ENCODE peak calls at places on chromosomes 4 and X, in five cellular contexts. One of them, this sample, is unnamed.
A peak's percentile ranks its signal among the peaks of the same experiment; 100 is the strongest.

GRCh38 chr4:78747328-78747946 is 28.7 kb upstream of the BMP2K start:
- DNase-seq in thyroid gland: no peak
- DNase-seq in ovary: no peak
- DNase-seq in A549: no peak
- DNase-seq in spleen: no peak
- DNase-seq in this sample: no peak

GRCh38 chr4:109506890-109507289 is 53.2 kb upstream of the MCUB start:
- DNase-seq in thyroid gland: no peak
- DNase-seq in ovary: no peak
- DNase-seq in A549: no peak
- DNase-seq in spleen: no peak
- DNase-seq in this sample: no peak

GRCh38 chr4:145302725-145303124 is 122.3 kb upstream of the OTUD4 start:
- DNase-seq in thyroid gland: no peak
- DNase-seq in ovary: no peak
- DNase-seq in A549: no peak
- DNase-seq in spleen: no peak
- DNase-seq in this sample: no peak

GRCh38 chrX:35115205-35115604 is 172.6 kb downstream of the FAM47B start:
- DNase-seq in thyroid gland: no peak
- DNase-seq in ovary: no peak
- DNase-seq in A549: no peak
- DNase-seq in spleen: no peak
- DNase-seq in this sample: no peak

GRCh38 chr4:160233141-160233540 is 1130.3 kb downstream of the RAPGEF2 start:
- DNase-seq in thyroid gland: no peak
- DNase-seq in ovary: no peak
- DNase-seq in A549: no peak
- DNase-seq in spleen: no peak
- DNase-seq in this sample: no peak

GRCh38 chr4:180855184-180855583 is 1388.0 kb upstream of the TENM3 start:
- DNase-seq in thyroid gland: no peak
- DNase-seq in ovary: no peak
- DNase-seq in A549: no peak
- DNase-seq in spleen: no peak
- DNase-seq in this sample: no peak

GRCh38 chr4:159455675-159456235 is 352.9 kb downstream of the RAPGEF2 start:
- DNase-seq in thyroid gland: peak; percentile 10
- DNase-seq in ovary: no peak
- DNase-seq in A549: peak; percentile 51
- DNase-seq in spleen: no peak
- DNase-seq in this sample: no peak

GRCh38 chrX:133254666-133255065 is 36.5 kb upstream of the TFDP3 start:
- DNase-seq in thyroid gland: no peak
- DNase-seq in ovary: no peak
- DNase-seq in A549: no peak
- DNase-seq in spleen: no peak
- DNase-seq in this sample: no peak

GRCh38 chr4:92968556-92968955 is 664.8 kb downstream of the GRID2 start:
- DNase-seq in thyroid gland: no peak
- DNase-seq in ovary: no peak
- DNase-seq in A549: no peak
- DNase-seq in spleen: no peak
- DNase-seq in this sample: no peak

GRCh38 chr4:35516102-35516501 is 728.2 kb downstream of the ARAP2 start:
- DNase-seq in thyroid gland: no peak
- DNase-seq in ovary: no peak
- DNase-seq in A549: no peak
- DNase-seq in spleen: no peak
- DNase-seq in this sample: no peak
- TF ChIP-seq POLR2A in thyroid gland: no peak
- TF ChIP-seq POLR2A in ovary: no peak
- TF ChIP-seq POLR2A in A549: no peak
- TF ChIP-seq POLR2A in spleen: no peak
- TF ChIP-seq POLR2A in this sample: no peak

GRCh38 chrX:140712413-140713173 is 3.0 kb downstream of the LINC00632 start:
- DNase-seq in thyroid gland: peak; percentile 47
- DNase-seq in ovary: peak; percentile 35
- DNase-seq in A549: peak; percentile 22
- DNase-seq in spleen: no peak
- DNase-seq in this sample: peak; percentile 38
- H3K27ac ChIP-seq in thyroid gland: no peak overlapping the region
- H3K27ac ChIP-seq in ovary: no peak overlapping the region
- H3K27ac ChIP-seq in A549: no peak overlapping the region
- H3K27ac ChIP-seq in spleen: no peak overlapping the region
- H3K27ac ChIP-seq in this sample: no peak overlapping the region

GRCh38 chr4:174418640-174419039 is 103.6 kb downstream of the HPGD start:
- DNase-seq in thyroid gland: no peak
- DNase-seq in ovary: no peak
- DNase-seq in A549: no peak
- DNase-seq in spleen: no peak
- DNase-seq in this sample: no peak

GRCh38 chr4:174423257-174423944 is 98.9 kb downstream of the HPGD start:
- DNase-seq in thyroid gland: no peak
- DNase-seq in ovary: no peak
- DNase-seq in A549: peak; percentile 86
- DNase-seq in spleen: no peak
- DNase-seq in this sample: peak; percentile 54

GRCh38 chr4:174425669-174426068 is 96.6 kb downstream of the HPGD start:
- DNase-seq in thyroid gland: no peak
- DNase-seq in ovary: no peak
- DNase-seq in A549: no peak
- DNase-seq in spleen: no peak
- DNase-seq in this sample: no peak

GRCh38 chr4:174420317-174420716 is 102.0 kb downstream of the HPGD start:
- DNase-seq in thyroid gland: no peak
- DNase-seq in ovary: no peak
- DNase-seq in A549: no peak
- DNase-seq in spleen: no peak
- DNase-seq in this sample: no peak

GRCh38 chr4:174422893-174423256 is 99.4 kb downstream of the HPGD start:
- DNase-seq in thyroid gland: no peak
- DNase-seq in ovary: no peak
- DNase-seq in A549: no peak
- DNase-seq in spleen: no peak
- DNase-seq in this sample: no peak
- H3K4me1 ChIP-seq in thyroid gland: no peaks in the 10 kb centered on the region
- H3K4me1 ChIP-seq in ovary: no peaks in the 10 kb centered on the region
- H3K4me1 ChIP-seq in A549: peaks cover 45% of the 10 kb centered on the region
- H3K4me1 ChIP-seq in spleen: peaks cover 12% of the 10 kb centered on the region
- H3K4me1 ChIP-seq in this sample: peaks cover 12% of the 10 kb centered on the region

GRCh38 chrX:150326843-150327242 is 36.3 kb upstream of the MAMLD1 start:
- DNase-seq in thyroid gland: no peak
- DNase-seq in ovary: no peak
- DNase-seq in A549: no peak
- DNase-seq in spleen: no peak
- DNase-seq in this sample: no peak

GRCh38 chrX:150324035-150324728 is 38.9 kb upstream of the MAMLD1 start:
- DNase-seq in thyroid gland: no peak
- DNase-seq in ovary: no peak
- DNase-seq in A549: peak; percentile 44
- DNase-seq in spleen: no peak
- DNase-seq in this sample: no peak

GRCh38 chrX:150324919-150325318 is 38.2 kb upstream of the MAMLD1 start:
- DNase-seq in thyroid gland: no peak
- DNase-seq in ovary: no peak
- DNase-seq in A549: no peak
- DNase-seq in spleen: no peak
- DNase-seq in this sample: no peak

GRCh38 chrX:150323020-150323419 is 40.1 kb upstream of the MAMLD1 start:
- DNase-seq in thyroid gland: no peak
- DNase-seq in ovary: no peak
- DNase-seq in A549: no peak
- DNase-seq in spleen: no peak
- DNase-seq in this sample: no peak
- TF ChIP-seq POLR2A in thyroid gland: no peak
- TF ChIP-seq POLR2A in ovary: no peak
- TF ChIP-seq POLR2A in A549: no peak
- TF ChIP-seq POLR2A in spleen: no peak
- TF ChIP-seq POLR2A in this sample: no peak

DNA sequence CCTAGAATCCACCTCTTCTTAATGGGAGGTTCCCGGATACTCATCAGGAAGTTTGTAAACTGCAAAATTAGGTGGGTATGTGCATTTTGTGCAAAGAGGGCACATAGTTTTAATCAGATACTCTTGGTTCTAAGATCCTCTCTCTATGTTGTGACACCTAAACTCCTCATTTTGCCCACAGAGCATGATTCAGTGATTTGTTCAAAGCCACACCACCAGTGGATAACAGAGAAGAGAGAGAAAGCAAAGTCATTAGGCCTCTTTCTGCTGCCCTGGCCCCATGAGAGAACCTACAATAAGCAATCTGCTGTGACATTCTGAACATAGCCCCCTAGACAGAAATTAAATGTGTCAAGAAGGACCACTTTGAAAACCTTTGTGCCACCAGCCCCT is 72.3 kb upstream of the STIM2 start:
- DNase-seq in thyroid gland: no peak
- DNase-seq in ovary: no peak
- DNase-seq in A549: no peak
- DNase-seq in spleen: no peak
- DNase-seq in this sample: no peak
- H3K27ac ChIP-seq in thyroid gland: no peak overlapping the region
- H3K27ac ChIP-seq in ovary: no peak overlapping the region
- H3K27ac ChIP-seq in A549: peak overlapping the region; percentile 69
- H3K27ac ChIP-seq in spleen: peak overlapping the region; percentile 52
- H3K27ac ChIP-seq in this sample: peak overlapping the region; percentile 66

GRCh38 chr4:7744131-7744804 is 195.4 kb downstream of the AFAP1 start:
- DNase-seq in thyroid gland: no peak
- DNase-seq in ovary: no peak
- DNase-seq in A549: no peak
- DNase-seq in spleen: no peak
- DNase-seq in this sample: no peak

GRCh38 chr4:7742807-7743158 is 196.9 kb downstream of the AFAP1 start:
- DNase-seq in thyroid gland: no peak
- DNase-seq in ovary: no peak
- DNase-seq in A549: no peak
- DNase-seq in spleen: no peak
- DNase-seq in this sample: no peak

GRCh38 chr4:7739918-7740865 is 199.5 kb downstream of the AFAP1 start:
- DNase-seq in thyroid gland: no peak
- DNase-seq in ovary: no peak
- DNase-seq in A549: no peak
- DNase-seq in spleen: no peak
- DNase-seq in this sample: no peak

GRCh38 chr4:7740866-7741525 is 198.7 kb downstream of the AFAP1 start:
- DNase-seq in thyroid gland: no peak
- DNase-seq in ovary: no peak
- DNase-seq in A549: no peak
- DNase-seq in spleen: peak; percentile 55
- DNase-seq in this sample: no peak

DNA sequence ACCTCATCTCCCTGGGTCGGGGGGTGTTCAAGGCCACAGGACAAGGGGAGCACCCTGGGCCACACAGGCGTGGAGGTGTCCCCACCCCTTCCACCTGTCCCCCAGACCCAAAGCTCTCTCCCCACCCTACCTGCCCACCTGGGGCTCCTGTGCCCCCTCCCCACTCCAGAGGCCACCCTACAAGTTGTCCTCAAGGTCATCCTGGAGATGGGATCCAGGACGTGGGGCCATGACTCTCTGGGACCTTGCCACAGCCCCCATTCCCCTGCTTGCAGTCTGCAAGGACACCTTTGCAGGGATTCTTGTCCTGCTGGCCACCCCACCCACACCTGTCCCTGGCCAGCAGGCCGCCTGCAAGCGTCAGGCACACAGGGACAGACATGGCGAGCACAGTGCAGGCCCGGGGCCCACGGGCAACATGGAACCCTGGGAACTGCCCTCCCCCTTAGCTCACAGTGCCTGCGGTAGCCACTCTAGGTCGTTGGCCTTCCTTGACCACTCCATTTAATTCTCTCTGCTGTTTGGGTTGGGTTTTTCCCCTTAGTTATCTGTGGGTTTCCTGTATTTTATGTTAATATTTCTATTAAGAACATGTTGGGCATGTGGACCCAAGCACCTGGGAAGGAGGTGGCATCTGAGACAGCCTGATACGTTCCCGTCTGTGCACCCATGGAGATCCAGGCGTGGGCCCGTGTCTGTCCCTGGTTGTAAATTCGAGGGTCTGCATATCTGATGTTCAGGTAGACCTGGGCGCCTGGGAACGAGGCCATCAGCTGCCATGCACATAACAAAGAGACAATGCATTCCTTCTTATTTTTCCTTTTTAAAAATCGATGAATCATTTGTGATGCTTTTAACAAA is 197.5 kb downstream of the AFAP1 start:
- DNase-seq in thyroid gland: no peak
- DNase-seq in ovary: no peak
- DNase-seq in A549: no peak
- DNase-seq in spleen: no peak
- DNase-seq in this sample: no peak
- H3K4me1 ChIP-seq in thyroid gland: peaks cover 5% of the 10 kb centered on the region
- H3K4me1 ChIP-seq in ovary: no peaks in the 10 kb centered on the region
- H3K4me1 ChIP-seq in A549: no peaks in the 10 kb centered on the region
- H3K4me1 ChIP-seq in spleen: peaks cover 18% of the 10 kb centered on the region
- H3K4me1 ChIP-seq in this sample: no peaks in the 10 kb centered on the region